ENCODE peak calls at places on chromosomes 12 and 14, in ten cellular contexts. P is upper lobe of right lung; C is stimulated activated CD4-positive, alpha-beta T cell treated with anti-CD3 and anti-CD28 coated beads, TNF-alpha, amount 100 ng/mL, for 4 hours; T is stomach; Z is kidney glomerular epithelial cell; V is activated T-helper 1 cell treated with anti-CD3 and anti-CD28 coated beads, Interleukin-2, amount 50 U/mL, for 16 hours; E is neural progenitor cell; N is NCI-H2081; J is LoVo; I is pancreas. S is an unnamed sample.

GRCh38 chr12:12686925-12687324 is 9.1 kb downstream of the GPR19 start:
- DNase-seq in I (no peak), C (no peak), Z (no peak), J (no peak), N (no peak), E (no peak), P (no peak), T (no peak), V (no peak), S (no peak)

GRCh38 chr12:6937481-6938352 is 5.9 kb upstream of the RNU7-1 start:
- DNase-seq in I (peak; percentile 94), E (peak; percentile 97), N (peak; percentile 97), T (peak; percentile 95), Z (peak; percentile 95), V (peak; percentile 82), J (peak; percentile 98), P (peak; percentile 97), C (peak; percentile 88), S (peak; percentile 70)

GRCh38 chr14:92143309-92143708 is 21.5 kb downstream of the CPSF2 start:
- DNase-seq in V (no peak), C (no peak), J (no peak), Z (no peak), I (no peak), T (no peak), E (no peak), N (no peak), P (no peak), S (no peak)

GRCh38 chr14:22822619-22823551 is 6.8 kb upstream of the MRPL52 start:
- DNase-seq in I (peak; percentile 67), N (no peak), Z (peak; percentile 84), J (peak; percentile 59), V (peak; percentile 44), T (peak; percentile 74), C (peak; percentile 49), E (peak; percentile 96), P (peak; percentile 88), S (peak; percentile 26)

GRCh38 chr14:36513451-36514277 is 6.4 kb downstream of the NKX2-1 start:
- DNase-seq in Z (no peak), P (peak; percentile 87), V (no peak), N (no peak), I (no peak), T (no peak), E (peak; percentile 86), C (no peak), J (no peak), S (no peak)

GRCh38 chr12:43004908-43005307 is 415.4 kb upstream of the PRICKLE1 start:
- DNase-seq in C (no peak), P (no peak), E (peak; percentile 5), N (no peak), I (no peak), J (no peak), V (no peak), T (no peak), Z (no peak), S (no peak)

GRCh38 chr12:43112101-43112661 is 439.8 kb downstream of the ADAMTS20 start:
- DNase-seq in T (no peak), P (no peak), N (no peak), V (no peak), C (no peak), Z (no peak), E (no peak), J (no peak), I (no peak), S (no peak)

GRCh38 chr12:89067436-89067835 is 284.9 kb downstream of the DUSP6 start:
- DNase-seq in J (no peak), C (no peak), I (no peak), V (no peak), Z (peak; percentile 97), E (no peak), T (no peak), N (no peak), P (no peak), S (no peak)